ENCODE peak calls at places on chromosomes 3 and 15, in four cellular contexts. L, I, J and U are unnamed samples.

GRCh38 chr15:73283341-73283962 is 85.3 kb downstream of the HCN4 start:
- DNase-seq in I (no peak), L (no peak), J (no peak), U (no peak)

GRCh38 chr3:29478671-29479070 is 197.8 kb downstream of the RBMS3 start:
- DNase-seq in I (no peak), J (no peak), L (peak), U (no peak)

GRCh38 chr3:127967296-127967695 is 52.3 kb downstream of the KBTBD12 start:
- DNase-seq in I (no peak), J (no peak), L (no peak), U (no peak)

GRCh38 chr15:73632670-73633058 is 525 bp downstream of the NPTN start:
- DNase-seq in J (peak), I (no peak), L (no peak), U (no peak)

GRCh38 chr3:186167646-186168045 is 58.8 kb upstream of the ETV5 start:
- DNase-seq in J (no peak), L (no peak), I (no peak), U (no peak)

GRCh38 chr3:144085964-144086363 is 114.3 kb downstream of the DIPK2A start:
- DNase-seq in I (no peak), L (no peak), J (no peak), U (peak)

GRCh38 chr3:72683068-72683467 is 165.2 kb downstream of the SHQ1 start:
- DNase-seq in L (no peak), J (no peak), I (no peak), U (no peak)

GRCh38 chr3:191369081-191370010 is 39.0 kb upstream of the UTS2B start:
- DNase-seq in I (no peak), J (no peak), L (no peak), U (no peak)

GRCh38 chr15:85394552-85395333 is 14.3 kb downstream of the AKAP13 start:
- DNase-seq in J (no peak), L (no peak), I (no peak), U (no peak)

GRCh38 chr15:90103669-90104329 is 1.5 kb upstream of the IDH2 start:
- DNase-seq in J (peak), L (no peak), I (no peak), U (no peak)

GRCh38 chr15:64536244-64536836 is 76.0 kb downstream of the ZNF609 start:
- DNase-seq in L (peak), J (no peak), I (peak), U (peak)

GRCh38 chr3:79406175-79406574 is 361.6 kb downstream of the ROBO1 start:
- DNase-seq in L (no peak), J (no peak), I (no peak), U (no peak)

GRCh38 chr15:55912982-55913381 is 80.4 kb downstream of the NEDD4 start:
- DNase-seq in L (no peak), I (no peak), J (no peak), U (no peak)

GRCh38 chr3:178352300-178353021 is 183.8 kb upstream of the KCNMB2 start:
- DNase-seq in I (peak), J (peak), L (peak), U (peak)

GRCh38 chr3:15356186-15356585 is 23.8 kb upstream of the SH3BP5 start:
- DNase-seq in J (no peak), I (no peak), L (no peak), U (peak)

GRCh38 chr3:33438871-33439270 is 1.3 kb downstream of the UBP1 start:
- DNase-seq in L (no peak), J (no peak), I (no peak), U (no peak)

DNA sequence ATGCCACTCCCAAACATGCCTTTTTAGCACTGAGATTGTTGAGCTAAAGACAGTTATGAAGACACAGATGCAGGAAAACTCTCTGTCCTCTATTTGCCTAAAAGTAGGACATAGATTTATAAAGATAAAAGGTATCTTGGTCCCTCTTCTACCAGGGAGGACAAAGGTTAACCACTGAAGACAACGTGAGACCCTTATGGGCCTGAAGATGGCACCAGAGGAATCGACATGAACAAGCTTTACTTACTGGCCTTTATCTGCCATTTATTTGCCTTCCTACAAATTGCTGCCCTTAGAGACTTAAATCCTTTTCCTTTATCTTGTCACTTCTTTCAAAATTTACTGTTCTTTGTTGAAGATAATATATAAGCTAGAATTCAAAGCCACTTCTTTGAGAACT is 109.7 kb upstream of the FAM3D start:
- DNase-seq in I (no peak), L (no peak), J (no peak), U (no peak)
- TF ChIP-seq CTCF in I (peak), L (no peak), J (no peak), U (no peak)

GRCh38 chr3:52108302-52109232 is 45.7 kb downstream of the POC1A start:
- DNase-seq in L (no peak), J (peak), I (no peak), U (no peak)
- TF ChIP-seq CTCF in L (peak), J (peak), I (no peak), U (peak)

GRCh38 chr15:45221967-45222366 is 30.1 kb upstream of the SLC28A2 start:
- DNase-seq in J (no peak), L (no peak), I (no peak), U (no peak)

GRCh38 chr15:45224596-45225217 is 27.3 kb upstream of the SLC28A2 start:
- DNase-seq in L (no peak), J (no peak), I (no peak), U (no peak)

GRCh38 chr15:45221053-45221599 is 30.9 kb upstream of the SLC28A2 start:
- DNase-seq in L (no peak), I (no peak), J (no peak), U (no peak)

GRCh38 chr15:45228931-45229330 is 23.1 kb upstream of the SLC28A2 start:
- DNase-seq in I (no peak), L (no peak), J (no peak), U (no peak)

DNA sequence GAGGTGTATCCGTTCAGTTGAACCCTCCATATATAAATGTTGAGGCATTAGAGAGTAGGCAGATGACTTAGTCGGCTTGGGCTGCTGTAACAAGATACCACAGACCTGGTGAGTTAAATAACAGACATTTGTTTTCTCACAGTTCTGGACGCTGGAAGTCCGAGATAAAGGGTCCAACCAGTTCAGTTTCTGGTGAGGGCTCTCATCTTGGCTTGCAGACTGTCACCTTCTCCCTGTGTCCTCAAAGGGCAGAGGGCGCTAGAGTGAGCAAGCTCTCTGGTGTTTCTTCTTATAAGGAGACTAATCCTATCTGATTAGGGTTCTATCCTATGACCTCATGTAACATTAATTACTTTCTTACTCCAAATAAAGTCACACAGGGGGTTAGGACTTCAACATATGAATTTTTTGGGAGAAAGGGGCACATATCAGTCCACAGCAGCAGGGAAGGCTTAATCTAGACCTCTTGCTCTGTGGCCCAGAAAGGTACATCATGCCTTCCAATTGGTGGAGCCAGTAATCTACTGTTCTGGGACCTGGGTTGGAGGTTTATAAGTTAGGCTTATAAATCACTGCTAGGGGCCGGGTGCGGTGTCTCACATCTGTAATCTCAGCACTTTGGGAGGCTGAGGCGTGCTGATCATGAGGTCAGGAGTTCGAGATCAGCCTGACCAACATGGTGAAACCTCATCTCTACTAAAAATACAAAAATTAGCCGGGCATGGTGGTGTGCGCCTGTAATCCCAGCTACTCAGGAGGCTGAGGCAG is 26.3 kb upstream of the SLC28A2 start:
- DNase-seq in L (no peak), J (no peak), I (no peak), U (no peak)
- TF ChIP-seq CTCF in L (no peak), J (no peak), I (peak), U (no peak)

GRCh38 chr15:77426871-77427270 is 6.2 kb downstream of the HMG20A start:
- DNase-seq in J (no peak), L (no peak), I (no peak), U (no peak)

GRCh38 chr15:77426377-77426776 is 5.7 kb downstream of the HMG20A start:
- DNase-seq in L (no peak), J (no peak), I (no peak), U (no peak)

GRCh38 chr15:77430652-77431051 is 10.0 kb downstream of the HMG20A start:
- DNase-seq in I (no peak), L (no peak), J (no peak), U (no peak)

GRCh38 chr15:77425104-77425503 is 4.4 kb downstream of the HMG20A start:
- DNase-seq in I (no peak), L (no peak), J (no peak), U (no peak)

GRCh38 chr15:77430213-77430612 is 9.5 kb downstream of the HMG20A start:
- DNase-seq in L (no peak), J (no peak), I (no peak), U (no peak)
- TF ChIP-seq CTCF in L (no peak), J (no peak), I (no peak), U (no peak)

GRCh38 chr15:101641894-101642293 is 10.3 kb downstream of the TM2D3 start:
- DNase-seq in J (no peak), L (no peak), I (no peak), U (no peak)

GRCh38 chr15:101641134-101641764 is 10.9 kb downstream of the TM2D3 start:
- DNase-seq in I (peak), J (peak), L (no peak), U (peak)

GRCh38 chr15:101635944-101636727 is 16.0 kb downstream of the TM2D3 start:
- DNase-seq in J (no peak), I (no peak), L (no peak), U (no peak)

GRCh38 chr15:101637038-101637437 is 15.1 kb downstream of the TM2D3 start:
- DNase-seq in I (no peak), J (no peak), L (no peak), U (no peak)

GRCh38 chr15:101637549-101638318 is 14.4 kb downstream of the TM2D3 start:
- DNase-seq in I (no peak), J (no peak), L (no peak), U (no peak)
- TF ChIP-seq CTCF in I (no peak), J (no peak), L (no peak), U (no peak)